ENCODE peak calls at places on chromosome 9, in nine cellular contexts. D, C, O, A, R, I, J, M and F are unnamed samples.

GRCh38 chr9:88280816-88281382 is 107.3 kb upstream of the SPIN1 start:
- DNase-seq in D (no peak), C (peak), O (no peak), A (no peak), R (no peak), I (no peak), J (peak), M (no peak), F (no peak)

GRCh38 chr9:80285325-80285724 is 713.6 kb downstream of the TLE4 start:
- DNase-seq in D (no peak), C (no peak), O (no peak), A (no peak), R (no peak), I (no peak), J (peak), M (no peak), F (no peak)

GRCh38 chr9:136223871-136224640 is 19.1 kb upstream of the LHX3 start:
- DNase-seq in D (no peak), C (no peak), O (no peak), A (no peak), R (no peak), I (no peak), J (no peak), M (no peak), F (no peak)

GRCh38 chr9:89177401-89178161 is 1.0 kb downstream of the SHC3 start:
- DNase-seq in D (no peak), C (no peak), O (no peak), A (no peak), R (no peak), I (no peak), J (peak), M (no peak), F (no peak)

GRCh38 chr9:124839612-124840299 is 13.5 kb upstream of the WDR38 start:
- DNase-seq in D (peak), C (no peak), O (no peak), A (no peak), R (no peak), I (no peak), J (peak), M (no peak), F (no peak)

GRCh38 chr9:115691686-115692085 is 461.9 kb upstream of the PAPPA start:
- DNase-seq in D (no peak), C (no peak), O (no peak), A (no peak), R (no peak), I (no peak), J (no peak), M (no peak), F (no peak)

GRCh38 chr9:133990366-133991210 is 1.5 kb downstream of the VAV2 start:
- DNase-seq in D (peak), C (no peak), O (peak), A (no peak), R (peak), I (peak), J (peak), M (no peak), F (no peak)

GRCh38 chr9:112112519-112112918 is 62.6 kb downstream of the SUSD1 start:
- DNase-seq in D (peak), C (no peak), O (no peak), A (no peak), R (no peak), I (no peak), J (no peak), M (no peak), F (no peak)

GRCh38 chr9:78857371-78858225 is 560.7 kb downstream of the PSAT1 start:
- DNase-seq in D (no peak), C (no peak), O (no peak), A (no peak), R (no peak), I (no peak), J (no peak), M (no peak), F (no peak)

DNA sequence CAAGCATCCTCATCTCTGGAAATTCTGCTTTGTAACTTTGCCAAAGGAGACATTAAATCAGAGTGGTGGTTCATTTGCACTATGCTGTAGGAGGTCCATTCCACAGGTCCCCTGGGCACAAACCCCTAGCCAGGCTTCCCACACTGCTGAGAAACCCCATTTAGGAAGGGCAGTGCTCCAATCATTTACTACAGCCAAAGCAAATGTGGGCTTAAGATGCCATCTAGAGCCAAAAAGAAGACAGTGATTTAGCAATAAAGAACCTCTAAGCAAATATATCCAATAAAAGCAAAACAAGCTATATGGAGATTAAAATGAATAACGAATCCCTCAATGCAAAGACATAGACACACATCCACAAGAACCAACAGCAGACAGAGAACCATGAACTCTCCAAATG is 129.0 kb upstream of the ALDH1B1 start:
- DNase-seq in D (peak), C (no peak), O (peak), A (no peak), R (no peak), I (no peak), J (peak), M (no peak), F (no peak)
- TF ChIP-seq POLR2AphosphoS5 in D (no peak), C (no peak), O (no peak), A (no peak), R (no peak), I (no peak), J (no peak), M (no peak), F (no peak)

GRCh38 chr9:2390028-2390427 is 231.6 kb upstream of the VLDLR start:
- DNase-seq in D (no peak), C (no peak), O (no peak), A (no peak), R (no peak), I (no peak), J (no peak), M (no peak), F (no peak)

GRCh38 chr9:2395814-2396213 is 225.8 kb upstream of the VLDLR start:
- DNase-seq in D (no peak), C (no peak), O (no peak), A (no peak), R (no peak), I (no peak), J (no peak), M (no peak), F (no peak)
- TF ChIP-seq POLR2AphosphoS5 in D (no peak), C (no peak), O (no peak), A (no peak), R (no peak), I (no peak), J (no peak), M (no peak), F (no peak)

GRCh38 chr9:35909687-35910612 is 660 bp downstream of the SPAAR start:
- DNase-seq in D (no peak), C (no peak), O (no peak), A (no peak), R (no peak), I (no peak), J (no peak), M (no peak), F (no peak)
- TF ChIP-seq POLR2AphosphoS5 in D (no peak), C (no peak), O (no peak), A (no peak), R (no peak), I (no peak), J (no peak), M (no peak), F (no peak)

GRCh38 chr9:34653610-34654072 is 1.7 kb downstream of the IL11RA start:
- DNase-seq in D (no peak), C (no peak), O (no peak), A (no peak), R (no peak), I (no peak), J (no peak), M (no peak), F (no peak)

GRCh38 chr9:34652608-34653007 is 623 bp downstream of the IL11RA start:
- DNase-seq in D (no peak), C (no peak), O (no peak), A (no peak), R (no peak), I (no peak), J (no peak), M (no peak), F (no peak)

GRCh38 chr9:34655394-34655793 is 3.4 kb downstream of the IL11RA start:
- DNase-seq in D (no peak), C (no peak), O (no peak), A (no peak), R (no peak), I (no peak), J (no peak), M (no peak), F (no peak)

GRCh38 chr9:34653131-34653530 is 1.1 kb downstream of the IL11RA start:
- DNase-seq in D (no peak), C (no peak), O (no peak), A (no peak), R (no peak), I (no peak), J (no peak), M (no peak), F (no peak)

GRCh38 chr9:34654317-34655083 is 2.5 kb downstream of the IL11RA start:
- DNase-seq in D (no peak), C (no peak), O (no peak), A (no peak), R (peak), I (peak), J (no peak), M (peak), F (no peak)
- TF ChIP-seq POLR2AphosphoS5 in D (no peak), C (no peak), O (peak), A (no peak), R (no peak), I (peak), J (no peak), M (peak), F (no peak)

GRCh38 chr9:98998441-98999151 is 54.9 kb downstream of the COL15A1 start:
- DNase-seq in D (peak), C (peak), O (peak), A (no peak), R (peak), I (peak), J (peak), M (peak), F (peak)
- TF ChIP-seq POLR2AphosphoS5 in D (no peak), C (no peak), O (peak), A (no peak), R (peak), I (no peak), J (no peak), M (peak), F (no peak)

GRCh38 chr9:81814794-81815464 is 113.3 kb upstream of the SPATA31D4 start:
- DNase-seq in D (no peak), C (no peak), O (no peak), A (no peak), R (no peak), I (no peak), J (peak), M (no peak), F (no peak)
- TF ChIP-seq POLR2AphosphoS5 in D (no peak), C (no peak), O (no peak), A (no peak), R (no peak), I (no peak), J (no peak), M (no peak), F (no peak)